ENCODE peak calls at places on chromosomes 2 and 18, in ten cellular contexts. A is left colon; S is activated CD4-positive, alpha-beta T cell treated with anti-CD3 and anti-CD28 coated beads for 24 hours; X is stimulated activated CD8-positive, alpha-beta memory T cell treated with anti-CD3 and anti-CD28 coated beads, Interleukin-7, amount 100 ng/mL, for 48 hours; D is iris pigment epithelial cell; E is activated T-cell treated with anti-CD3 and anti-CD28 coated beads for 24 hours; C is GM13976; N is GM12891; T is body of pancreas; G is NCI-H510A treated with DMSO at 0.1 percent for 48 hours. B is an unnamed sample.

GRCh38 chr2:204503869-204504268 is 41.4 kb upstream of the PARD3B start:
- DNase-seq in A (no peak), S (no peak), X (no peak), D (peak; percentile 50), E (no peak), C (no peak), N (no peak), T (no peak), G (no peak), B (no peak)

GRCh38 chr2:28291811-28292455 is 100.7 kb upstream of the FOSL2 start:
- DNase-seq in A (no peak), S (no peak), X (no peak), D (no peak), E (no peak), C (no peak), N (no peak), T (no peak), G (no peak), B (no peak)

GRCh38 chr2:228017784-228018183 is 146.4 kb downstream of the DAW1 start:
- DNase-seq in A (no peak), S (no peak), X (no peak), D (no peak), E (no peak), C (no peak), N (no peak), T (no peak), G (no peak), B (no peak)

GRCh38 chr2:173075781-173076556 is at the start of gene MAP3K20:
- DNase-seq in A (peak; percentile 75), S (peak; percentile 19), X (no peak), D (peak; percentile 80), E (peak; percentile 23), C (peak; percentile 76), N (peak; percentile 49), T (peak; percentile 76), G (peak; percentile 84), B (peak; percentile 45)

GRCh38 chr18:77866309-77866708 is 616.7 kb downstream of the GALR1 start:
- DNase-seq in A (no peak), S (no peak), X (no peak), D (no peak), E (no peak), C (no peak), N (no peak), T (no peak), G (no peak), B (no peak)

GRCh38 chr2:47073641-47074040 is 81.5 kb downstream of the STPG4 start:
- DNase-seq in A (peak; percentile 62), S (no peak), X (no peak), D (no peak), E (no peak), C (no peak), N (no peak), T (no peak), G (no peak), B (no peak)

GRCh38 chr2:102473020-102473419 is at the start of gene SLC9A4:
- DNase-seq in A (peak; percentile 73), S (peak; percentile 49), X (peak; percentile 5), D (peak; percentile 40), E (peak; percentile 36), C (peak; percentile 38), N (peak; percentile 20), T (peak; percentile 73), G (peak; percentile 42), B (peak; percentile 8)

GRCh38 chr2:172830482-172830881 is 94.8 kb downstream of the RAPGEF4 start:
- DNase-seq in A (no peak), S (no peak), X (no peak), D (no peak), E (no peak), C (no peak), N (no peak), T (no peak), G (no peak), B (no peak)

GRCh38 chr2:108637304-108637669 is 82.0 kb upstream of the RANBP2 start:
- DNase-seq in A (no peak), S (no peak), X (no peak), D (peak; percentile 95), E (no peak), C (peak; percentile 68), N (peak; percentile 14), T (peak; percentile 45), G (peak; percentile 36), B (peak; percentile 36)

GRCh38 chr2:43201016-43201415 is 25.4 kb downstream of the ZFP36L2 start:
- DNase-seq in A (no peak), S (no peak), X (no peak), D (no peak), E (no peak), C (no peak), N (no peak), T (no peak), G (no peak), B (no peak)

GRCh38 chr2:178317807-178318206 is 123.5 kb downstream of the OSBPL6 start:
- DNase-seq in A (no peak), S (no peak), X (no peak), D (peak; percentile 6), E (no peak), C (no peak), N (no peak), T (no peak), G (peak; percentile 53), B (no peak)

GRCh38 chr18:10353791-10354190 is 100.6 kb upstream of the APCDD1 start:
- DNase-seq in A (no peak), S (no peak), X (no peak), D (peak; percentile 37), E (no peak), C (no peak), N (no peak), T (no peak), G (no peak), B (no peak)

GRCh38 chr2:169397697-169398096 is 35.4 kb upstream of the LRP2 start:
- DNase-seq in A (no peak), S (no peak), X (no peak), D (no peak), E (no peak), C (peak; percentile 24), N (no peak), T (no peak), G (peak; percentile 49), B (no peak)

GRCh38 chr2:161045726-161046125 is 114.5 kb upstream of the TANK start:
- DNase-seq in A (no peak), S (no peak), X (no peak), D (peak; percentile 67), E (no peak), C (no peak), N (no peak), T (no peak), G (no peak), B (no peak)

B was measured in CMK.